ENCODE peak calls at places on chromosomes 2 and 18, in nine cellular contexts. T, A, R, N, W, Y, H, J and P are unnamed samples. For H3K4me1, the result is how much of the 10 kb centered on the place peaks cover.

GRCh38 chr2:10400568-10400977 is 47.6 kb downstream of the ODC1 start:
- DNase-seq in N (no peak), Y (no peak), R (no peak), A (no peak), H (no peak), T (no peak), J (peak), W (no peak), P (no peak)

GRCh38 chr2:203913947-203914346 is 22.6 kb upstream of the ICOS start:
- DNase-seq in W (no peak), H (no peak), A (no peak), N (peak), Y (no peak), T (no peak), R (no peak), J (no peak), P (no peak)

GRCh38 chr18:21262244-21262643 is 20.2 kb downstream of the GREB1L start:
- DNase-seq in N (no peak), H (no peak), Y (no peak), J (no peak), W (no peak), R (no peak), A (no peak), T (no peak), P (no peak)

GRCh38 chr2:217941339-217941738 is 61.5 kb downstream of the TNS1 start:
- DNase-seq in N (no peak), W (no peak), T (no peak), R (no peak), Y (no peak), H (no peak), A (no peak), J (peak), P (no peak)

GRCh38 chr18:35511833-35512232 is 14.1 kb upstream of the INO80C start:
- DNase-seq in H (no peak), T (no peak), A (no peak), J (no peak), N (no peak), Y (no peak), R (no peak), W (no peak), P (no peak)

GRCh38 chr2:30139131-30139870 is 7.5 kb upstream of the YPEL5 start:
- DNase-seq in H (no peak), W (no peak), A (no peak), T (no peak), J (no peak), R (no peak), N (no peak), Y (no peak), P (no peak)

GRCh38 chr2:29878898-29879297 is 42.5 kb downstream of the ALK start:
- DNase-seq in W (no peak), J (no peak), N (no peak), T (no peak), Y (no peak), R (no peak), H (no peak), A (no peak), P (peak)

GRCh38 chr18:24386680-24387079 is 10.9 kb downstream of the OSBPL1A start:
- DNase-seq in J (no peak), N (no peak), W (no peak), R (no peak), Y (no peak), T (no peak), H (no peak), A (no peak), P (no peak)

GRCh38 chr2:20745924-20746555 is 76.9 kb downstream of the LDAH start:
- DNase-seq in A (no peak), R (no peak), W (no peak), H (no peak), N (no peak), Y (peak), T (no peak), J (no peak), P (peak)

GRCh38 chr2:215772003-215772402 is 241.3 kb downstream of the MREG start:
- DNase-seq in R (no peak), H (peak), N (no peak), J (peak), W (peak), T (no peak), A (no peak), Y (peak), P (no peak)

GRCh38 chr18:35458271-35458670 is 39.5 kb downstream of the INO80C start:
- DNase-seq in J (no peak), T (peak), N (no peak), A (no peak), W (no peak), H (no peak), R (no peak), Y (no peak), P (no peak)

GRCh38 chr2:144430722-144431163 is 89.2 kb downstream of the ZEB2 start:
- DNase-seq in R (no peak), J (peak), Y (peak), N (no peak), A (no peak), W (no peak), H (peak), T (no peak), P (no peak)

GRCh38 chr2:64412671-64413070 is 41.3 kb upstream of the LGALSL start:
- DNase-seq in W (no peak), Y (no peak), T (no peak), R (no peak), A (no peak), J (no peak), N (no peak), H (no peak), P (no peak)

GRCh38 chr18:21191596-21192307 is 50.3 kb upstream of the GREB1L start:
- DNase-seq in J (peak), H (peak), Y (peak), R (no peak), A (no peak), T (no peak), W (peak), N (peak), P (peak)

GRCh38 chr2:46296216-46296839 is 879 bp upstream of the EPAS1 start:
- DNase-seq in N (peak), T (no peak), Y (no peak), W (no peak), J (peak), R (peak), A (no peak), H (peak), P (no peak)

GRCh38 chr2:44955593-44956449 is 14.3 kb downstream of the SIX3 start:
- DNase-seq in H (peak), J (peak), W (peak), T (peak), N (peak), Y (peak), A (peak), R (peak), P (peak)

GRCh38 chr2:24343225-24343882 is 17.0 kb downstream of the ITSN2 start:
- DNase-seq in Y (peak), T (no peak), N (no peak), H (no peak), R (no peak), A (no peak), W (no peak), J (no peak), P (no peak)

GRCh38 chr2:18435425-18436037 is 124.9 kb downstream of the RDH14 start:
- DNase-seq in H (peak), J (peak), W (peak), A (no peak), T (peak), R (no peak), Y (peak), N (no peak), P (peak)

GRCh38 chr18:66533693-66534092 is 70.2 kb downstream of the CDH19 start:
- DNase-seq in W (no peak), H (no peak), Y (no peak), T (no peak), N (no peak), R (no peak), J (no peak), A (no peak), P (no peak)

GRCh38 chr2:96638144-96639121 is at the start of gene KANSL3:
- DNase-seq in A (peak), W (peak), H (peak), Y (peak), J (peak), R (peak), N (peak), T (peak), P (peak)

GRCh38 chr18:45997689-45998088 is 30.6 kb upstream of the EPG5 start:
- DNase-seq in T (no peak), N (no peak), Y (no peak), H (no peak), J (no peak), A (no peak), R (no peak), W (no peak), P (no peak)

GRCh38 chr18:39825485-39825884 is 2129.5 kb upstream of the PIK3C3 start:
- DNase-seq in J (no peak), W (no peak), H (no peak), R (no peak), Y (peak), N (no peak), A (no peak), T (no peak), P (no peak)

GRCh38 chr18:67001052-67001451 is 397.2 kb upstream of the CDH19 start:
- DNase-seq in N (no peak), A (no peak), H (no peak), T (no peak), Y (no peak), J (no peak), R (no peak), W (no peak), P (no peak)

GRCh38 chr2:16207611-16208010 is 267.3 kb downstream of the MYCN start:
- DNase-seq in R (no peak), Y (no peak), N (no peak), H (no peak), W (no peak), T (no peak), A (no peak), J (no peak), P (no peak)

GRCh38 chr2:217666338-217666737 is 336.5 kb downstream of the TNS1 start:
- DNase-seq in H (no peak), N (no peak), A (no peak), J (no peak), T (no peak), W (no peak), Y (no peak), R (no peak), P (no peak)

GRCh38 chr2:20514596-20515269 is 67.9 kb downstream of the RHOB start:
- DNase-seq in N (peak), T (peak), J (no peak), Y (peak), A (no peak), R (no peak), H (peak), W (peak), P (no peak)

GRCh38 chr2:173371023-173371422 is 16.4 kb downstream of the CDCA7 start:
- DNase-seq in J (no peak), Y (no peak), H (no peak), T (no peak), R (no peak), N (no peak), A (no peak), W (no peak), P (no peak)

GRCh38 chr2:15919716-15920444 is 20.5 kb upstream of the MYCN start:
- DNase-seq in T (no peak), A (no peak), H (no peak), Y (no peak), N (no peak), R (no peak), J (no peak), W (no peak), P (no peak)

GRCh38 chr2:46970334-46971288 is 55.0 kb upstream of the MCFD2 start:
- DNase-seq in Y (peak), H (peak), N (no peak), T (peak), J (no peak), W (no peak), R (peak), A (no peak), P (peak)

GRCh38 chr18:49016648-49017539 is 66.1 kb upstream of the SMAD7 start:
- DNase-seq in W (no peak), T (peak), Y (peak), N (peak), H (peak), R (peak), J (no peak), A (no peak), P (peak)

GRCh38 chr2:142602418-142602989 is 275.0 kb upstream of the KYNU start:
- DNase-seq in R (no peak), Y (no peak), A (no peak), H (no peak), T (no peak), J (no peak), N (no peak), W (no peak), P (no peak)

GRCh38 chr2:854460-854859 is 96.2 kb upstream of the SNTG2 start:
- DNase-seq in H (peak), A (peak), Y (no peak), T (no peak), R (peak), W (peak), J (no peak), N (peak), P (peak)

GRCh38 chr2:85255813-85256581 is 71.8 kb downstream of the TGOLN2 start:
- DNase-seq in H (peak), A (no peak), T (peak), Y (peak), J (no peak), W (peak), N (peak), R (peak), P (no peak)

DNA sequence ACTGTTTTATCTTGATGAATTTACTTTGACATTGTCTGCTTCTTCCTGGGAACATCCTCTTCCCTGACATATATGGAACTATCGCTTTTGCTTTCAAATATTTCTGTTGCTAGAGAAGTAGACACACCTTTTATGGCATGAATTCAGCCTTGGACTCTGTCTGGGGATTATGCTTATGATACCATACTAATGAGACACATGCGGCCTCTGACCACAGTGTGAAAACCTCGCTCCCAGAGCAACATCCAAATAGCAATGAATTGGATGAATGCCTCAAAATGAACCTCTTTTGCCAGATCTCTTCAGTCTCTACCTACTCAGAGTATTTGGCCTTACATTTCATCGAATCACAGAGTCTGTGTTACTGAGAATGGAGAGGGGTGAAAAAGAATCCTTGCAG is 70.9 kb downstream of the PIEZO2 start:
- DNase-seq in N (no peak), Y (no peak), J (no peak), T (no peak), R (no peak), H (peak), W (no peak), A (no peak), P (peak)
- H3K4me1 ChIP-seq in N (under half), Y (under half), J (under half), T (under half), R (under half), H (under half), W (under half), A (under half), P (under half)

GRCh38 chr2:241376808-241377207 is 20.7 kb downstream of the FARP2 start:
- DNase-seq in A (no peak), H (no peak), N (no peak), R (no peak), W (no peak), T (no peak), J (no peak), Y (no peak), P (no peak)

GRCh38 chr2:241378816-241379215 is 22.7 kb downstream of the FARP2 start:
- DNase-seq in A (no peak), W (no peak), N (no peak), J (no peak), R (no peak), Y (no peak), T (no peak), H (no peak), P (no peak)

GRCh38 chr2:241386519-241386918 is 30.4 kb downstream of the FARP2 start:
- DNase-seq in W (no peak), R (no peak), N (no peak), H (peak), J (no peak), Y (peak), A (no peak), T (no peak), P (no peak)

GRCh38 chr2:241379481-241380480 is 23.7 kb downstream of the FARP2 start:
- DNase-seq in A (no peak), Y (no peak), R (no peak), J (no peak), H (peak), N (no peak), T (no peak), W (no peak), P (no peak)

DNA sequence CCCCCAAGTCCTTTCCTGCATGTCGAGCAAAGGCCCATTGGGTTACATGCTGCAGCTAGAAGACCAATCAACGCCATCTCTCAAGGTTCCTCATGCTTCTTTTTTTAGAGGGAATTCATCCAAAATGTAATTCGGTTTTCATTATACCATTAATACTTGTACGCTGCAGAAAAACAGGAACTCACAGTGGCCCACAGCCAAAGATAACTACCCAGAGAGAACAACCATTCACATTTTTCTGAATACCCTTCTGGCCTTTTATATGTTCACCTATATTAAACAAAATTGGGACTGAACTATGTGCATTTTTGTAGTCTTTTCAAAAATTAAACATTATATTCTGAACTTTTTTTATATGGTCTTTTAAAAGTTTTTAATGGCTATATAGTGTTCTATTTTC is 25.8 kb downstream of the FARP2 start:
- DNase-seq in J (no peak), W (no peak), A (no peak), H (no peak), N (no peak), Y (peak), R (no peak), T (no peak), P (no peak)
- H3K4me1 ChIP-seq in J (under half), W (under half), A (under half), H (under half), N (under half), Y (under half), R (under half), T (under half), P (under half)

DNA sequence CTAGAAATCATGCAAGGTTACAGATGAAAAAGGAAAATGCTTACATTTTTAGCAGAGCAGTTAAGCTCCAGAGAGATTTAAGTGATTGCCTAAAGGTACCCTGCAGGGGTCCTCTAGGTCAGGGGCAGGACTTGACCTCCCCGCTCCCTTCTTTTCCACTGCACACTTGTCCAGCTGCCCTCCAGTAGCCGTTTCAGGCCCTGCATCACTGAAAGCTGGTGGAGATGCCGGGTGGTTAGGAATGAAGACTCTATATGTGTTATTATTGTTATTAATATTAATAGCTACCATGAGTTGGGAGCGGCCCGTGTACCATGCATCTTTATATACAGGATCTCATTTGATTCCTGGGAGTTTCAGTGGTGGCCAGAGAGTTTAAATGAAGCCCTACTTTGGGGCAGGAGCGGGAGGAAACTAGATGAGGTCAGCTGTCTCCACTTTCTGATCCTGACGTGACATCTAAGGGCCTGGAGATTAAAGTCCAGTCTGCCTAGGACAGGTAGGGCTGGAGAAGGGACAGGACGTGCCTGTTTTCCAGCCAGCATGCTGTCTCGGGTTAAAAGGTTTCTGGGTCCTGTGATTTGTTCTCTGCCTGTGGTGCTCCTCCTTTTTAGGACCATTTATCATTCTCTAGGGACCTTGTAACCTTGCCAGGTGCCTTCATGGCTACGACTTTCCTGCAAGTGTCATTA is 2.1 kb downstream of the TMEM37 start:
- DNase-seq in W (no peak), A (no peak), J (no peak), Y (no peak), R (no peak), T (no peak), N (peak), H (no peak), P (peak)
- H3K4me1 ChIP-seq in W (under half), A (under half), J (under half), Y (under half), R (half or more), T (under half), N (under half), H (under half), P (under half)

DNA sequence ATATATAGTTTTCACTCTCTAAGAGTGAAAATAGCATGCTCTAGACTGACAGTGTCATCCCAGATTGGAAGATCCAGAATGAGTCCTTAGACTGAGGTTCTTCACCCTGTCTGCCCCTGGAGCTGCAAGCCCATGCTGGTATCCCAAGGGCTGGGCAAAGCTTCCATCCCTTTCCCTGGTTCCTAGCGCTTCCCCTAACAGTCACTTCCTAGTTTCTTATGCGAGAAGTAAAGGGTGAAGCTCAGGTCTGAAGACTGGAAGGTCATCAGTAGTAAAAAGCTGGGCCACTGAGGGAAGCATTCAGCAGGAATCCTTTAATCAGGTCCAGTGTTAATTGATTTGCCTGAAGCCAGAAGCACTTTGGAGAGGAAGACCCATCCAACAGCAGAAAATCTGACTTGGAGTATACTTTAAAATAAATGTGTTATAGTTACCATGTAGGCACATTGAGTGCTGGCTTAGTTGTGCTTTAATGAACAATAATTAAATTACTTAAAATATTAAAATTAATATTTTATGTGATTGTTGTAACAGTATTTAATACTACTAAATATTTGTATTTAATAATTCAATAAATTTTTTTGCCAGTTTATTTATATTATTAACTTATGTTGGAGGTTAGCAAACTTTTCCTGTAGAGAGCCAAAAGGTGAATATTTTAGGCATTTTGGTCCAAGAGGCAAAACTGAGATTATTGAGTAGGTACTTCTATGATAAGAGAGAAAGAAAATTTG is 237.9 kb downstream of the FHOD3 start:
- DNase-seq in H (no peak), T (no peak), W (no peak), J (no peak), R (no peak), A (no peak), N (peak), Y (no peak), P (no peak)
- H3K4me1 ChIP-seq in H (under half), T (under half), W (under half), J (under half), R (under half), A (under half), N (under half), Y (under half), P (under half)

GRCh38 chr2:28369355-28369754 is 23.3 kb upstream of the FOSL2 start:
- DNase-seq in Y (no peak), N (no peak), H (no peak), J (no peak), T (no peak), R (no peak), A (no peak), W (no peak), P (peak)
- H3K4me1 ChIP-seq in Y (under half), N (under half), H (under half), J (under half), T (half or more), R (under half), A (under half), W (under half), P (under half)